ENCODE peak calls at places on chromosomes 1 and 21, in ten cellular contexts. A is fibroblast of mammary gland; Y is T-helper 1 cell; Z is GM12878; W is body of pancreas; H is coronary artery; E is progenitor cell of endocrine pancreas; G is A172; P is CD8-positive, alpha-beta T cell; R is NCI-H1436 treated with DMSO at 0.1 percent for 48 hours. I is an unnamed sample.

GRCh38 chr1:45465277-45465676 is 25.7 kb downstream of the TESK2 start:
- DNase-seq in A (no peak), Y (no peak), Z (no peak), W (no peak), H (no peak), E (no peak), G (no peak), P (no peak), R (no peak), I (no peak)

GRCh38 chr1:247914941-247915662 is 5.0 kb upstream of the OR2T8 start:
- DNase-seq in A (no peak), Y (no peak), Z (no peak), W (no peak), H (no peak), E (no peak), G (peak), P (no peak), R (no peak), I (peak)

GRCh38 chr1:231337043-231337471 is 595 bp downstream of the EXOC8 start:
- DNase-seq in A (no peak), Y (peak), Z (no peak), W (peak), H (no peak), E (peak), G (no peak), P (peak), R (no peak), I (no peak)

GRCh38 chr1:185441608-185442007 is 124.6 kb upstream of the IVNS1ABP start:
- DNase-seq in A (peak), Y (no peak), Z (no peak), W (peak), H (no peak), E (no peak), G (peak), P (no peak), R (no peak), I (peak)

GRCh38 chr1:212158912-212159796 is 123.6 kb downstream of the DTL start:
- DNase-seq in A (no peak), Y (no peak), Z (peak), W (no peak), H (no peak), E (no peak), G (peak), P (no peak), R (no peak), I (no peak)

GRCh38 chr1:244971524-244972216 is 107.3 kb upstream of the HNRNPU start:
- DNase-seq in A (no peak), Y (no peak), Z (no peak), W (no peak), H (no peak), E (no peak), G (peak), P (no peak), R (no peak), I (no peak)

GRCh38 chr1:10903826-10904225 is 107.4 kb upstream of the CASZ1 start:
- DNase-seq in A (no peak), Y (no peak), Z (no peak), W (no peak), H (no peak), E (no peak), G (no peak), P (no peak), R (no peak), I (no peak)

GRCh38 chr1:152461544-152461943 is 47.5 kb upstream of the CRNN start:
- DNase-seq in A (peak), Y (peak), Z (no peak), W (peak), H (no peak), E (no peak), G (peak), P (peak), R (no peak), I (peak)

GRCh38 chr1:245154429-245155185 is at the start of gene KIF26B:
- DNase-seq in A (peak), Y (no peak), Z (no peak), W (no peak), H (no peak), E (peak), G (peak), P (no peak), R (no peak), I (peak)

GRCh38 chr1:51313268-51313852 is 17.0 kb downstream of the TTC39A start:
- DNase-seq in A (peak), Y (no peak), Z (no peak), W (no peak), H (no peak), E (no peak), G (peak), P (no peak), R (no peak), I (no peak)

GRCh38 chr1:186183219-186183618 is 191.8 kb downstream of the TPR start:
- DNase-seq in A (peak), Y (no peak), Z (no peak), W (no peak), H (no peak), E (no peak), G (peak), P (no peak), R (no peak), I (peak)

GRCh38 chr1:42658880-42659337 is 686 bp downstream of the PPIH start:
- DNase-seq in A (peak), Y (no peak), Z (no peak), W (no peak), H (no peak), E (no peak), G (peak), P (no peak), R (no peak), I (peak)

GRCh38 chr1:209659909-209660308 is 7.7 kb upstream of the LAMB3 start:
- DNase-seq in A (no peak), Y (no peak), Z (no peak), W (no peak), H (no peak), E (no peak), G (peak), P (no peak), R (no peak), I (peak)

GRCh38 chr1:88394958-88395357 is 289.1 kb upstream of the PKN2 start:
- DNase-seq in A (no peak), Y (no peak), Z (no peak), W (no peak), H (no peak), E (no peak), G (no peak), P (no peak), R (no peak), I (no peak)

GRCh38 chr1:165633624-165634023 is 2.6 kb downstream of the MGST3 start:
- DNase-seq in A (peak), Y (no peak), Z (no peak), W (no peak), H (no peak), E (no peak), G (peak), P (no peak), R (no peak), I (peak)

GRCh38 chr1:20102875-20103274 is 16.5 kb downstream of the PLA2G2D start:
- DNase-seq in A (peak), Y (no peak), Z (no peak), W (no peak), H (no peak), E (no peak), G (no peak), P (no peak), R (no peak), I (peak)

GRCh38 chr1:30809514-30810263 is 52.1 kb upstream of the LAPTM5 start:
- DNase-seq in A (peak), Y (no peak), Z (no peak), W (no peak), H (no peak), E (no peak), G (peak), P (no peak), R (no peak), I (peak)

GRCh38 chr21:39969691-39970364 is 102.6 kb downstream of the PCP4 start:
- DNase-seq in A (no peak), Y (no peak), Z (no peak), W (no peak), H (no peak), E (no peak), G (no peak), P (no peak), R (no peak), I (no peak)

I was measured in RPMI7951.